ENCODE peak calls at places on chromosomes 6 and 20, in nine cellular contexts. H, Z, D, X, K, G, P, L and R are unnamed samples.

GRCh38 chr6:70299456-70299855 is 3.4 kb downstream of the COL9A1 start:
- DNase-seq in Z (no peak), L (no peak), X (no peak), D (no peak), P (no peak), K (peak), H (no peak), G (no peak), R (peak)

GRCh38 chr20:33211817-33212424 is 5.2 kb upstream of the BPIFA3 start:
- DNase-seq in P (peak), X (no peak), Z (peak), L (peak), G (no peak), H (no peak), D (peak), K (peak), R (peak)

GRCh38 chr20:25221592-25222460 is 26.1 kb upstream of the PYGB start:
- DNase-seq in K (no peak), H (no peak), Z (no peak), P (no peak), L (no peak), G (no peak), D (no peak), X (no peak), R (no peak)

GRCh38 chr6:84772428-84773132 is 8.2 kb upstream of the TBX18 start:
- DNase-seq in H (no peak), P (no peak), G (no peak), L (no peak), D (no peak), K (no peak), X (no peak), Z (no peak), R (no peak)

GRCh38 chr20:49466114-49466912 is 16.2 kb downstream of the KCNB1 start:
- DNase-seq in X (no peak), D (no peak), Z (no peak), H (no peak), G (no peak), P (no peak), K (no peak), L (no peak), R (no peak)

GRCh38 chr6:16313732-16314131 is 75.3 kb downstream of the GMPR start:
- DNase-seq in L (no peak), D (no peak), Z (no peak), P (no peak), K (no peak), G (no peak), H (no peak), X (no peak), R (no peak)

GRCh38 chr6:146850238-146850896 is 251.6 kb downstream of the ADGB start:
- DNase-seq in G (no peak), L (no peak), K (no peak), Z (no peak), P (no peak), D (no peak), H (no peak), X (peak), R (peak)

GRCh38 chr6:2432258-2432657 is 186.9 kb upstream of the GMDS start:
- DNase-seq in L (no peak), D (no peak), H (no peak), X (peak), K (no peak), G (no peak), P (peak), Z (no peak), R (peak)

GRCh38 chr6:90413867-90414266 is 117.2 kb upstream of the BACH2 start:
- DNase-seq in K (peak), X (no peak), G (no peak), P (no peak), Z (no peak), L (no peak), D (no peak), H (peak), R (no peak)

GRCh38 chr20:819680-820327 is 13.7 kb upstream of the FAM110A start:
- DNase-seq in H (no peak), P (no peak), Z (no peak), L (no peak), G (no peak), X (no peak), D (no peak), K (no peak), R (no peak)

GRCh38 chr20:62352402-62353288 is 14.5 kb downstream of the LAMA5 start:
- DNase-seq in P (no peak), D (peak), X (no peak), K (no peak), Z (peak), G (no peak), L (peak), H (no peak), R (peak)

GRCh38 chr20:51760905-51761544 is 7.2 kb downstream of the ATP9A start:
- DNase-seq in H (no peak), K (no peak), Z (no peak), L (no peak), P (no peak), X (peak), G (no peak), D (no peak), R (peak)

GRCh38 chr6:49902856-49903255 is 36.5 kb upstream of the CRISP1 start:
- DNase-seq in P (no peak), H (no peak), G (no peak), D (no peak), L (no peak), K (no peak), Z (no peak), X (no peak), R (no peak)

GRCh38 chr20:15146948-15147347 is 809.5 kb upstream of the FLRT3 start:
- DNase-seq in X (no peak), P (no peak), H (no peak), L (no peak), Z (peak), G (no peak), K (no peak), D (no peak), R (no peak)

GRCh38 chr6:95847061-95847460 is 168.7 kb upstream of the FUT9 start:
- DNase-seq in H (no peak), K (no peak), X (no peak), L (no peak), D (no peak), P (no peak), Z (no peak), G (no peak), R (no peak)

GRCh38 chr6:125314019-125314581 is 12.3 kb upstream of the HDDC2 start:
- DNase-seq in L (peak), P (peak), K (peak), G (no peak), H (peak), X (peak), Z (peak), D (peak), R (peak)